ENCODE peak calls at places on chromosomes 11 and 22, in five cellular contexts. X is OCI-LY7, Z is endothelial cell, G is upper lobe of right lung, H is suprapubic skin. V is an unnamed sample.

GRCh38 chr11:106072804-106073203 is 4.3 kb downstream of the KBTBD3 start:
- DNase-seq in G (no peak), Z (no peak), H (no peak), X (no peak), V (no peak)

GRCh38 chr22:39155421-39155820 is 2.9 kb upstream of the CBX7 start:
- DNase-seq in H (no peak), Z (no peak), G (no peak), X (no peak), V (no peak)

GRCh38 chr11:18329196-18329870 is 7.0 kb downstream of the GTF2H1 start:
- DNase-seq in Z (no peak), H (no peak), X (no peak), G (no peak), V (no peak)

GRCh38 chr11:68142028-68142412 is 20.8 kb upstream of the CHKA start:
- DNase-seq in G (no peak), Z (no peak), X (no peak), H (no peak), V (no peak)

GRCh38 chr22:39598017-39598965 is 27.7 kb downstream of the CACNA1I start:
- DNase-seq in Z (peak), G (peak), H (no peak), X (peak), V (no peak)

GRCh38 chr11:794766-795637 is 3.1 kb downstream of the SLC25A22 start:
- DNase-seq in X (peak), G (no peak), H (no peak), Z (no peak), V (no peak)

GRCh38 chr11:127157225-127157624 is 156.7 kb upstream of the KIRREL3 start:
- DNase-seq in X (no peak), G (no peak), H (no peak), Z (no peak), V (no peak)

GRCh38 chr11:93905384-93905783 is 55.0 kb upstream of the VSTM5 start:
- DNase-seq in G (no peak), X (no peak), Z (no peak), H (no peak), V (no peak)

GRCh38 chr11:27213232-27213660 is 149.8 kb downstream of the CCDC34 start:
- DNase-seq in H (no peak), G (no peak), Z (no peak), X (no peak), V (no peak)

GRCh38 chr22:35904752-35905151 is 123.9 kb downstream of the RBFOX2 start:
- DNase-seq in G (no peak), Z (no peak), X (no peak), H (no peak), V (no peak)

GRCh38 chr11:19931141-19931767 is 218.6 kb downstream of the NAV2 start:
- DNase-seq in H (no peak), X (no peak), Z (no peak), G (no peak), V (no peak)

GRCh38 chr22:49112661-49113626 is 714.7 kb downstream of the BRD1 start:
- DNase-seq in X (no peak), H (peak), Z (no peak), G (no peak), V (peak)

GRCh38 chr11:117872962-117873827 is 3.3 kb downstream of the FXYD6 start:
- DNase-seq in H (no peak), X (no peak), G (no peak), Z (no peak), V (no peak)

GRCh38 chr22:42301072-42301741 is 30.8 kb upstream of the TCF20 start:
- DNase-seq in X (no peak), H (no peak), Z (no peak), G (no peak), V (no peak)

GRCh38 chr11:27848423-27848822 is 148.2 kb upstream of the BDNF start:
- DNase-seq in H (no peak), X (no peak), G (no peak), Z (no peak), V (no peak)

GRCh38 chr11:2443881-2444300 is 423 bp downstream of the TRPM5 start:
- DNase-seq in G (peak), H (peak), Z (no peak), X (no peak), V (no peak)

GRCh38 chr11:30192620-30193019 is 38.2 kb upstream of the FSHB start:
- DNase-seq in X (no peak), Z (no peak), H (no peak), G (no peak), V (no peak)

GRCh38 chr11:132977746-132978145 is 554.6 kb downstream of the OPCML start:
- DNase-seq in G (no peak), Z (no peak), X (no peak), H (no peak), V (no peak)

GRCh38 chr11:16011396-16011795 is 344.9 kb downstream of the SOX6 start:
- DNase-seq in Z (no peak), G (no peak), X (no peak), H (no peak), V (no peak)

GRCh38 chr11:76805206-76805913 is 22.2 kb downstream of the TSKU start:
- DNase-seq in Z (no peak), G (peak), X (no peak), H (no peak), V (peak)

GRCh38 chr11:66874232-66874631 is 17.4 kb downstream of the LRFN4 start:
- DNase-seq in G (no peak), H (no peak), X (no peak), Z (no peak), V (no peak)

GRCh38 chr22:43136255-43136654 is 6.9 kb downstream of the MCAT start:
- DNase-seq in Z (peak), H (no peak), X (peak), G (no peak), V (no peak)

GRCh38 chr22:40817737-40818136 is 1.4 kb downstream of the SLC25A17 start:
- DNase-seq in H (no peak), Z (no peak), G (no peak), X (peak), V (no peak)

GRCh38 chr11:12201016-12201985 is 90.9 kb downstream of the MICAL2 start:
- DNase-seq in Z (peak), X (no peak), H (no peak), G (peak), V (no peak)

GRCh38 chr11:12200359-12201015 is 90.1 kb downstream of the MICAL2 start:
- DNase-seq in H (no peak), X (no peak), Z (no peak), G (peak), V (no peak)

GRCh38 chr11:12198261-12198925 is 88.0 kb downstream of the MICAL2 start:
- DNase-seq in G (peak), Z (no peak), X (no peak), H (no peak), V (no peak)

GRCh38 chr11:12196862-12197261 is 86.5 kb downstream of the MICAL2 start:
- DNase-seq in H (no peak), Z (no peak), X (no peak), G (no peak), V (no peak)

GRCh38 chr11:12199231-12199948 is 89.0 kb downstream of the MICAL2 start:
- DNase-seq in G (peak), H (no peak), X (no peak), Z (no peak), V (no peak)
- TF ChIP-seq CTCF in G (no peak), H (no peak), X (no peak), Z (no peak), V (no peak)

GRCh38 chr11:105000167-105000566 is 22.8 kb downstream of the CASP5 start:
- DNase-seq in Z (peak), X (no peak), G (no peak), H (no peak), V (no peak)
- TF ChIP-seq CTCF in Z (no peak), X (no peak), G (no peak), H (no peak), V (no peak)

GRCh38 chr11:43989162-43989961 is 46.9 kb downstream of the C11orf96 start:
- DNase-seq in Z (peak), X (no peak), G (no peak), H (no peak), V (no peak)

GRCh38 chr11:43997022-43997665 is 50.6 kb upstream of the ACCSL start:
- DNase-seq in G (no peak), Z (no peak), H (no peak), X (no peak), V (no peak)

GRCh38 chr11:43996318-43996717 is 51.5 kb upstream of the ACCSL start:
- DNase-seq in G (no peak), Z (no peak), H (no peak), X (no peak), V (no peak)

GRCh38 chr11:43992138-43992537 is 49.7 kb downstream of the C11orf96 start:
- DNase-seq in X (no peak), G (no peak), H (no peak), Z (no peak), V (no peak)

GRCh38 chr11:43992834-43993637 is 50.6 kb downstream of the C11orf96 start:
- DNase-seq in G (no peak), X (no peak), H (no peak), Z (no peak), V (no peak)
- TF ChIP-seq CTCF in G (no peak), X (no peak), H (no peak), Z (no peak), V (no peak)

GRCh38 chr11:104343578-104343977 is 179.6 kb upstream of the PDGFD start:
- DNase-seq in H (no peak), G (no peak), X (peak), Z (no peak), V (no peak)
- TF ChIP-seq CTCF in H (no peak), G (peak), X (peak), Z (peak), V (peak)

DNA sequence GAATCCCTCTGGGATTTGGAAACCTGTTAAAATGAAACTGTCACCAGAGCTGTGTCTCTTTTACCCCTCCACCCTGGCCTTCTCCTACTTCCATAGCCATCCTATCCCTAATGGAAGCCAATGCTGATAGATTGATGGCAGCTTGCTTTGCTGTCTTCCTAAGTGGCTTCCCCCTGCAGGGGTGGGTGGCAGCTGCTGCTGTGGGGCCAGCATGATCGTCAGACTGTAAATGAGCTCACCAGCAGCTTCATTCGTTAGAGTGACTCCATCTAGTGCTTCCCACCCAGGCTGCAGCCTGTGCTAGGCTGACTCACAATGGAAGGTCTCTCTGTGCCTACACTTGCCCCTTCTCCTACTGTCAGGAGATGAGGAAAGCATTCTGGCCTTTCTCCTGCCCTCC is 311.0 kb downstream of the BUD13 start:
- DNase-seq in H (no peak), Z (no peak), G (no peak), X (no peak), V (no peak)
- TF ChIP-seq CTCF in H (no peak), Z (no peak), G (no peak), X (no peak), V (no peak)

GRCh38 chr11:102451693-102452460 is 688 bp downstream of the TMEM123 start:
- DNase-seq in X (peak), H (peak), G (peak), Z (peak), V (peak)
- TF ChIP-seq CTCF in X (peak), H (no peak), G (peak), Z (no peak), V (no peak)

V was measured in type B pancreatic cell.